ENCODE peak calls at places on chromosomes 13 and 19, in eight cellular contexts. A is heart left ventricle, R is HCT116, D is tibial nerve, P is body of pancreas, O is ovary, V is right lobe of liver, E is uterus. N is an unnamed sample.

GRCh38 chr13:32581177-32581786 is 5.0 kb upstream of the PDS5B start:
- DNase-seq in O (no peak), R (peak; percentile 10), E (no peak), A (no peak), V (no peak), P (no peak), D (no peak), N (no peak)

GRCh38 chr19:29683009-29683408 is 17.7 kb downstream of the PLEKHF1 start:
- DNase-seq in V (no peak), E (no peak), A (no peak), D (no peak), P (no peak), R (no peak), O (no peak), N (no peak)

GRCh38 chr13:73065665-73066350 is 7.0 kb downstream of the KLF5 start:
- DNase-seq in R (no peak), A (no peak), O (no peak), E (no peak), D (no peak), P (peak; percentile 25), V (no peak), N (no peak)

GRCh38 chr19:41039806-41040205 is 48.4 kb upstream of the CYP2A13 start:
- DNase-seq in D (no peak), R (no peak), E (no peak), A (no peak), P (no peak), O (no peak), V (no peak), N (no peak)

GRCh38 chr19:3944018-3944721 is 11.3 kb downstream of the NMRK2 start:
- DNase-seq in A (no peak), R (no peak), P (no peak), D (no peak), O (no peak), V (no peak), E (no peak), N (no peak)

GRCh38 chr13:107993239-107993948 is 221.9 kb downstream of the LIG4 start:
- DNase-seq in E (no peak), D (no peak), V (no peak), R (no peak), P (no peak), O (no peak), A (no peak), N (no peak)

GRCh38 chr19:30136591-30136990 is 194.6 kb downstream of the URI1 start:
- DNase-seq in P (no peak), D (no peak), A (no peak), E (no peak), O (no peak), R (no peak), V (no peak), N (no peak)

GRCh38 chr19:31730270-31730669 is 381.0 kb upstream of the TSHZ3 start:
- DNase-seq in P (no peak), E (no peak), A (no peak), R (no peak), O (no peak), D (no peak), V (no peak), N (no peak)

GRCh38 chr19:55540619-55541018 is 3.7 kb upstream of the SBK2 start:
- DNase-seq in O (no peak), D (no peak), V (no peak), A (no peak), R (no peak), E (no peak), P (no peak), N (no peak)

GRCh38 chr19:18939922-18940775 is 868 bp downstream of the HOMER3 start:
- DNase-seq in P (peak; percentile 50), R (no peak), D (peak; percentile 27), E (peak; percentile 63), A (peak; percentile 55), O (peak; percentile 69), V (no peak), N (peak; percentile 64)

GRCh38 chr19:40284501-40285352 is at the start of gene AKT2:
- DNase-seq in E (peak; percentile 64), P (no peak), O (peak; percentile 88), D (peak; percentile 18), R (no peak), A (no peak), V (no peak), N (peak; percentile 60)

GRCh38 chr13:112103971-112104872 is 37.3 kb downstream of the SOX1 start:
- DNase-seq in O (no peak), D (no peak), A (no peak), E (no peak), V (no peak), P (no peak), R (no peak), N (no peak)

GRCh38 chr19:18878858-18879578 is 16.9 kb downstream of the CERS1 start:
- DNase-seq in D (no peak), V (no peak), A (no peak), P (no peak), E (no peak), R (no peak), O (peak; percentile 22), N (no peak)

GRCh38 chr19:23823952-23824389 is 65.3 kb upstream of the ZNF681 start:
- DNase-seq in E (no peak), D (no peak), R (no peak), P (no peak), O (no peak), V (no peak), A (no peak), N (no peak)

GRCh38 chr13:103030776-103031175 is 35.4 kb downstream of the SLC10A2 start:
- DNase-seq in D (no peak), A (no peak), O (no peak), P (no peak), R (no peak), E (no peak), V (no peak), N (no peak)

GRCh38 chr19:1155352-1156304 is 18.4 kb downstream of the SBNO2 start:
- DNase-seq in A (no peak), V (peak; percentile 77), O (no peak), E (peak; percentile 45), R (no peak), D (no peak), P (no peak), N (peak; percentile 85)

GRCh38 chr13:91017669-91018053 is 329.8 kb upstream of the MIR17HG start:
- DNase-seq in O (no peak), V (no peak), D (no peak), E (no peak), A (no peak), R (peak; percentile 31), P (peak; percentile 21), N (peak; percentile 1)

GRCh38 chr19:39299404-39299803 is 3.2 kb downstream of the IFNL1 start:
- DNase-seq in O (no peak), D (no peak), V (no peak), P (no peak), E (no peak), R (no peak), A (no peak), N (no peak)

GRCh38 chr13:81610613-81611012 is 1269.7 kb upstream of the SPRY2 start:
- DNase-seq in E (no peak), D (no peak), O (no peak), V (no peak), R (no peak), A (no peak), P (no peak), N (no peak)

GRCh38 chr19:45498411-45499195 is at the start of gene PPM1N:
- DNase-seq in D (no peak), O (peak; percentile 24), V (no peak), A (no peak), R (no peak), P (no peak), E (no peak), N (no peak)

GRCh38 chr19:719081-719512 is 10.4 kb downstream of the PALM start:
- DNase-seq in D (peak; percentile 58), E (peak; percentile 63), A (peak; percentile 61), R (no peak), O (peak; percentile 90), P (peak; percentile 41), V (no peak), N (peak; percentile 86)

GRCh38 chr13:97574926-97575325 is 141.0 kb downstream of the RAP2A start:
- DNase-seq in D (no peak), R (peak; percentile 31), A (no peak), O (no peak), P (no peak), E (no peak), V (no peak), N (peak; percentile 59)

GRCh38 chr13:79491715-79492114 is 10.8 kb downstream of the NDFIP2 start:
- DNase-seq in P (no peak), E (no peak), R (no peak), O (no peak), V (no peak), A (no peak), D (no peak), N (no peak)

GRCh38 chr19:35986664-35987570 is 8.1 kb upstream of the SDHAF1 start:
- DNase-seq in E (no peak), V (no peak), O (no peak), A (no peak), D (no peak), P (no peak), R (no peak), N (no peak)
- TF ChIP-seq CTCF in E (no peak), V (no peak), O (no peak), A (no peak), D (no peak), P (no peak), R (no peak), N (no peak)

GRCh38 chr19:57350877-57351805 is at the start of gene ZNF304:
- DNase-seq in D (peak; percentile 87), V (peak; percentile 97), O (peak; percentile 90), R (peak; percentile 91), A (peak; percentile 97), E (peak; percentile 86), P (peak; percentile 89), N (peak; percentile 97)
- TF ChIP-seq POLR2A in D (no peak), V (no peak), O (no peak), R (no peak), A (no peak), E (peak; percentile 5), P (no peak), N (no peak)

GRCh38 chr13:110475550-110476219 is 85.8 kb downstream of the RAB20 start:
- DNase-seq in E (no peak), D (no peak), R (no peak), V (no peak), P (no peak), O (no peak), A (no peak), N (no peak)
- TF ChIP-seq CTCF in E (no peak), D (no peak), R (no peak), V (no peak), P (no peak), O (no peak), A (no peak), N (no peak)

DNA sequence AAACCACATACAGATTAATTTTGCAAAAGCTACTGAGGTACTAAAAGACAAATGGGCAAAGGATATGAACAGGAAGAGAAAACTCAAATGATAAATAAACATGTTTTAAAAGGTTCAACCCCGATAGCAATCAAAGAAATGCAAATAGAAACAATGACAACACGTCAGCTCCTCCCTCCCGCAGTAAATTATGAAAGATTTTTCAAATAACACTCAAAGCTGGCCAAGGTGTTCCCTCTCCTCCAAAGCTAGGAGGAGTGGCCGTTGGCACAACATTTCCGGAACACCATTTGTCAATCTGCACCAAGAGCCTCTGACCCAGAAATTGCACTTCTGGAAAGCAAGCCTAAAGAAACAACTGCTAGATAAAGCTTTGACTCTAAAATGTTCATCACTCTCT is 28.3 kb downstream of the INSR start:
- DNase-seq in O (no peak), E (peak; percentile 42), P (peak; percentile 70), V (peak; percentile 75), R (no peak), A (no peak), D (no peak), N (peak; percentile 59)
- TF ChIP-seq POLR2A in O (no peak), E (no peak), P (no peak), V (no peak), R (no peak), A (no peak), D (no peak), N (no peak)

GRCh38 chr19:5914358-5914774 is 312 bp downstream of the CAPS start:
- DNase-seq in R (no peak), A (no peak), P (no peak), D (no peak), V (no peak), E (no peak), O (no peak), N (no peak)
- TF ChIP-seq CTCF in R (no peak), A (no peak), P (no peak), D (no peak), V (no peak), E (no peak), O (no peak), N (no peak)

N was measured in adrenal gland.